ENCODE peak calls at places on chromosomes 6 and 20, in four cellular contexts. P is transverse colon, H is Calu3, U is cardiac fibroblast. Y is an unnamed sample.

GRCh38 chr20:55139173-55139765 is 663.9 kb downstream of the DOK5 start:
- DNase-seq in P (no peak), H (no peak), U (no peak), Y (no peak)

GRCh38 chr6:73227606-73228255 is 2.4 kb upstream of the KHDC1L start:
- DNase-seq in U (no peak), H (no peak), P (no peak), Y (no peak)

GRCh38 chr20:10047427-10047826 is 12.6 kb downstream of the ANKEF1 start:
- DNase-seq in H (peak; percentile 9), U (peak; percentile 15), P (no peak), Y (no peak)

GRCh38 chr6:100366419-100366818 is 98.3 kb downstream of the SIM1 start:
- DNase-seq in H (no peak), P (no peak), U (peak; percentile 35), Y (no peak)

GRCh38 chr6:13397359-13398080 is 69.2 kb upstream of the TBC1D7 start:
- DNase-seq in H (peak; percentile 38), U (no peak), P (peak; percentile 75), Y (no peak)

GRCh38 chr6:113971786-113972185 is 838 bp upstream of the HDAC2 start:
- DNase-seq in P (no peak), H (no peak), U (peak; percentile 17), Y (no peak)

GRCh38 chr20:48839518-48839917 is 11.7 kb upstream of the PREX1 start:
- DNase-seq in H (no peak), U (no peak), P (no peak), Y (no peak)

GRCh38 chr6:90237350-90237990 is 59.2 kb downstream of the BACH2 start:
- DNase-seq in U (no peak), H (no peak), P (no peak), Y (no peak)

GRCh38 chr6:46098678-46099077 is 31.1 kb upstream of the ENPP4 start:
- DNase-seq in P (peak; percentile 69), U (peak; percentile 3), H (peak; percentile 86), Y (no peak)

GRCh38 chr6:47094351-47094925 is 52.3 kb upstream of the ADGRF1 start:
- DNase-seq in P (peak; percentile 24), U (peak; percentile 43), H (peak; percentile 83), Y (no peak)

GRCh38 chr6:51753635-51754034 is 333.8 kb downstream of the PKHD1 start:
- DNase-seq in H (peak; percentile 11), P (peak; percentile 8), U (no peak), Y (no peak)

GRCh38 chr6:152863618-152864326 is 113.2 kb downstream of the VIP start:
- DNase-seq in P (peak; percentile 60), H (peak; percentile 50), U (peak; percentile 85), Y (peak; percentile 68)

GRCh38 chr6:6676910-6677441 is 88.5 kb downstream of the LY86 start:
- DNase-seq in H (peak; percentile 71), P (peak; percentile 90), U (peak; percentile 80), Y (peak; percentile 89)

GRCh38 chr6:2881358-2881885 is 21.7 kb downstream of the SERPINB9 start:
- DNase-seq in H (no peak), P (no peak), U (no peak), Y (no peak)

GRCh38 chr20:870758-871157 is 37.2 kb downstream of the FAM110A start:
- DNase-seq in U (no peak), H (no peak), P (no peak), Y (no peak)

GRCh38 chr6:13814938-13815575 is 700 bp upstream of the MCUR1 start:
- DNase-seq in U (no peak), P (no peak), H (no peak), Y (no peak)

GRCh38 chr6:25277401-25277800 is 1.8 kb upstream of the CARMIL1 start:
- DNase-seq in H (no peak), P (no peak), U (no peak), Y (no peak)

GRCh38 chr6:166203003-166203640 is 35.5 kb upstream of the TBXT start:
- DNase-seq in H (no peak), U (no peak), P (no peak), Y (no peak)

GRCh38 chr6:108116781-108117426 is 42.4 kb upstream of the OSTM1 start:
- DNase-seq in P (no peak), U (no peak), H (no peak), Y (no peak)

GRCh38 chr6:168650686-168651085 is 209.7 kb downstream of the SMOC2 start:
- DNase-seq in U (no peak), P (no peak), H (peak; percentile 36), Y (no peak)

GRCh38 chr6:69936674-69937363 is 70.5 kb downstream of the COL19A1 start:
- DNase-seq in U (peak; percentile 58), P (no peak), H (peak; percentile 35), Y (no peak)

GRCh38 chr6:26520088-26520839 is 17.9 kb upstream of the HMGN4 start:
- DNase-seq in H (no peak), P (no peak), U (no peak), Y (no peak)

GRCh38 chr6:26524722-26525360 is 13.3 kb upstream of the HMGN4 start:
- DNase-seq in U (no peak), H (no peak), P (no peak), Y (no peak)

GRCh38 chr6:26519359-26519758 is 18.8 kb upstream of the HMGN4 start:
- DNase-seq in U (no peak), P (no peak), H (no peak), Y (no peak)

GRCh38 chr6:26521485-26522391 is 16.4 kb upstream of the HMGN4 start:
- DNase-seq in P (peak; percentile 87), U (peak; percentile 83), H (peak; percentile 93), Y (peak; percentile 37)

GRCh38 chr6:26520840-26521484 is 17.2 kb upstream of the HMGN4 start:
- DNase-seq in H (peak; percentile 88), P (peak; percentile 90), U (peak; percentile 93), Y (peak; percentile 94)
- TF ChIP-seq CTCF in H (no peak), P (peak; percentile 24), U (no peak), Y (no peak)

GRCh38 chr6:390914-391558 is 516 bp upstream of the IRF4 start:
- DNase-seq in H (no peak), P (no peak), U (no peak), Y (no peak)

GRCh38 chr6:388202-388903 is 3.2 kb upstream of the IRF4 start:
- DNase-seq in P (peak; percentile 8), H (no peak), U (no peak), Y (no peak)

GRCh38 chr6:387293-387694 is 4.3 kb upstream of the IRF4 start:
- DNase-seq in H (no peak), P (peak; percentile 4), U (peak; percentile 14), Y (no peak)

GRCh38 chr6:389622-390021 is 1.9 kb upstream of the IRF4 start:
- DNase-seq in H (no peak), U (no peak), P (peak; percentile 6), Y (no peak)

GRCh38 chr6:389143-389542 is 2.4 kb upstream of the IRF4 start:
- DNase-seq in H (no peak), U (no peak), P (no peak), Y (no peak)
- TF ChIP-seq CTCF in H (no peak), U (no peak), P (no peak), Y (no peak)

GRCh38 chr6:144266091-144266649 is 19.0 kb upstream of the UTRN start:
- DNase-seq in P (peak; percentile 11), U (peak; percentile 89), H (peak; percentile 55), Y (peak; percentile 59)
- TF ChIP-seq CTCF in P (no peak), U (no peak), H (no peak), Y (no peak)

DNA sequence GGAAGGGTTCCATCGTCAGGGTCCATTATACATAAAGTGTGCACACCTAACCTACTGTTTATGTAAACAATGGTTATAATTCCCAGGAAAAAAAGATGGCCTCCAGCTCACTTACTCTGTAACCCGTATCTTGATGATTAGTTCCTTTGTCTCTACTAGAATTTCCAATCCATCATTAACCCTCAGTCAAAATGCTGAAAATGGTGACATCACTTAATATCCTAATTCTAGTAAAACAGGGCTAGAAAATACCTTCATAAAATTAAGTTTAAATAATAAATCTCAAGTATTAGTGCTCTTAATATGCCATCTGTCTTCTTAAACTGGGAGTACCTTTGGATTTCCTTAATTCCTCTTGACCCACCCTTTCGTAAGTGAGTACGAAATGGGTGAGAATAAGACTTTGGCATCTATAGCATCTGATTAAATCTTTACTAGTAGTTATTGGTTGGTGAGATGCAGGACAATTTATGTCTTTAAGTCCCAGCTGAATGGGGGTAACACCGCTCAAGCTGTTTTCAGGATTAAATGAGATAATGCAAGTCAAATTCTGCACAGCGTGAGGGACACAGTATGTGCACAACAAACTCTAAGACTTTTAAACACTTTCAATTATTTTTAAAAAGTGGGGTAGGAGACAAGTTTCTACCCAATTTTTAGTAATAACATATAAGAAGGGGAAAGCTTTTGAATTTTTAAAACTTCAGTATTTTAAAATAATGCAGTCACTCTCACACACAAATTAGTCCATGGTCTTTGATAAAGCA is 1.6 kb downstream of the HMGN3 start:
- DNase-seq in U (no peak), P (no peak), H (no peak), Y (no peak)
- TF ChIP-seq CTCF in U (no peak), P (no peak), H (no peak), Y (no peak)

DNA sequence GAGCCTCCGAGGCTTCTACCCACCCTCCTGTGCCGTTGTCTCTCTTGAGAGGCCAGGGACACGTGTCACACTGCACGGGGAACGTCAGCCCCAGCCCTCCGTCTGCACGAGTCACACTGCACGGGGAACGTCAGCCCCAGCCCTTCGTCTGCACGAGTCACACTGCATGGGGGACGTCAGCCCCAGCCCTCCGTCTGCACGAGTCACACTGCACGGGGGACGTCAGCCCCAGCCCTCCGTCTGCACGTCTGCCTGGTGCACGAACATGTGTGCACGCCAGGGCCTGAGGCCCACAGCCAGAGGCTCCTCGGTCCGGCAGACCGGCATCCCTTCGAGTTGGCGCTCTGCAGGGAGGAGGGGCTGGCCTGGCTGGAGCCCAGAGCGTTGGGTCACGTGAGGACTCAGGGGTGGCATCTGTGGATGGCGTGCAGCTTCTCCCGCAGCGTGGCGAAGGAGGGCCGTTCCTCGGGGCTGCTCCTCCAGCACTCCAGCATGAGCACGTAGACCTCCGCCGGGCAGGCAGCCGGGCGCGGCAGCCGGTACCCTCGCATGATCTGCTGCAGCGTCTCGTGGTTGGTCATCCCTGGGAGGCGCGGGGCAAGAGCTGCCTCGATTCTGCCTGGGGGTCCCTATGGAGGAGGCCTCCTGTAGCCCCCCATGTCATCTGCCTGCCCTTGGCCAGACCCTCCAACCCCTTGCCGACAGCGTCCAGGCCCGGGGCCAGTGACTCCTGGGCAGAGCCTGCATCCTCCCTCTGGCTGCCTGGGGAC is 3.4 kb upstream of the PTK6 start:
- DNase-seq in H (no peak), P (no peak), U (no peak), Y (no peak)
- TF ChIP-seq CTCF in H (no peak), P (no peak), U (no peak), Y (no peak)

DNA sequence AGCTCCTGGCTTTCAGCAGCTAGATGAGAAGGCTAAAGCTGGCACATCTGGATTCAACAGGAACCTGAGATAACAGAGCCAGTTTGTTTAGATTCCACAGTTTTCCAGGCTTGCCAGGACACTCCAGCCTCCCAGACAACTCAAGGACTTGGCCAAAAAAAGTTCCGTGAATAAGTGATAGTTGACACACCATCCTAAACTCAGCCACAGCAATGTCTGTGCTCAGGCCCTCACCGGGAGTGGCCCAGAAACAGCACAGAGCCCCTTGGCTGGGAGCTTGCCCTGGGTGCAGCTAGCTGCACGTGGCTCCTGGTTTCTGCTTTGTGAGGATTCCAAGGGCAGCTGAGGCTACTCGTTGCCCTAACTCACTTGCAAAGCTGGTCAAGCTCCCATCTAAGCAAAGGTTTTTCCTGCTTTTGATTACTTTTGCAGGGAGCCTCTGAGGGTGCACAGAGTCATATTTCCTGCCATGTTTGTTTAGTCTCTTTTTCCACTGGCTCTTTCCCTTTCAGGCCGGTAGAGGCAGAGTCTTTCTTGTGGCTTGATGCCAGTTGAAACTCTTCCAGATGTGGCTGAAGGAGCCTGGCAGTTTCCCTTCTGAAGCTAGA is 118.3 kb upstream of the ECI2 start:
- DNase-seq in U (peak; percentile 87), H (peak; percentile 19), P (no peak), Y (no peak)
- TF ChIP-seq CTCF in U (peak; percentile 78), H (no peak), P (peak; percentile 37), Y (no peak)

GRCh38 chr6:33414592-33415271 is 3.2 kb downstream of the CUTA start:
- DNase-seq in H (peak; percentile 41), P (no peak), U (peak; percentile 19), Y (no peak)
- TF ChIP-seq CTCF in H (no peak), P (no peak), U (peak; percentile 56), Y (peak; percentile 10)

Y was measured in mesothelial cell of epicardium.